ENCODE peak calls at places on chromosome 12, in five cellular contexts. A is foreskin fibroblast, X is progenitor cell of endocrine pancreas, M is right lobe of liver, E is endothelial cell. S is an unnamed sample.

GRCh38 chr12:94174576-94174975 is 26.2 kb downstream of the PLXNC1 start:
- DNase-seq in A (no peak), X (no peak), M (no peak), E (no peak), S (no peak)

GRCh38 chr12:75650989-75651695 is 139.7 kb upstream of the KRR1 start:
- DNase-seq in A (peak), X (no peak), M (no peak), E (no peak), S (no peak)

GRCh38 chr12:116222358-116222757 is 55.1 kb downstream of the MED13L start:
- DNase-seq in A (peak), X (no peak), M (peak), E (no peak), S (no peak)

GRCh38 chr12:53299454-53300180 is at the start of gene MYG1:
- DNase-seq in A (peak), X (peak), M (peak), E (peak), S (peak)

GRCh38 chr12:30880061-30880460 is 46.5 kb upstream of the TSPAN11 start:
- DNase-seq in A (peak), X (no peak), M (no peak), E (no peak), S (no peak)

GRCh38 chr12:64801381-64801780 is 23.1 kb upstream of the TBC1D30 start:
- DNase-seq in A (no peak), X (no peak), M (no peak), E (no peak), S (no peak)

GRCh38 chr12:1799882-1800645 is 20.3 kb upstream of the LRTM2 start:
- DNase-seq in A (no peak), X (no peak), M (peak), E (no peak), S (no peak)

GRCh38 chr12:52687527-52688385 is 7.5 kb upstream of the KRT1 start:
- DNase-seq in A (no peak), X (no peak), M (no peak), E (no peak), S (no peak)

GRCh38 chr12:13101854-13102375 is 1.6 kb downstream of the GSG1 start:
- DNase-seq in A (peak), X (no peak), M (no peak), E (no peak), S (no peak)

GRCh38 chr12:93137656-93138612 is 208.8 kb upstream of the EEA1 start:
- DNase-seq in A (peak), X (no peak), M (no peak), E (no peak), S (peak)

GRCh38 chr12:112190626-112191025 is 65.3 kb downstream of the TRAFD1 start:
- DNase-seq in A (no peak), X (no peak), M (no peak), E (no peak), S (no peak)

GRCh38 chr12:6953417-6954315 is 2.5 kb downstream of the PTPN6 start:
- DNase-seq in A (no peak), X (no peak), M (peak), E (peak), S (peak)

GRCh38 chr12:31303466-31303865 is 22.5 kb downstream of the SINHCAF start:
- DNase-seq in A (no peak), X (no peak), M (no peak), E (no peak), S (no peak)

GRCh38 chr12:67592228-67593011 is 56.1 kb upstream of the DYRK2 start:
- DNase-seq in A (peak), X (no peak), M (no peak), E (no peak), S (peak)

GRCh38 chr12:124940393-124941169 is 26.1 kb upstream of the UBC start:
- DNase-seq in A (peak), X (peak), M (peak), E (peak), S (peak)

GRCh38 chr12:88057994-88058718 is 29.0 kb upstream of the C12orf50 start:
- DNase-seq in A (peak), X (no peak), M (no peak), E (no peak), S (no peak)

GRCh38 chr12:17928708-17929366 is 161.2 kb downstream of the RERGL start:
- DNase-seq in A (peak), X (no peak), M (no peak), E (no peak), S (no peak)

DNA sequence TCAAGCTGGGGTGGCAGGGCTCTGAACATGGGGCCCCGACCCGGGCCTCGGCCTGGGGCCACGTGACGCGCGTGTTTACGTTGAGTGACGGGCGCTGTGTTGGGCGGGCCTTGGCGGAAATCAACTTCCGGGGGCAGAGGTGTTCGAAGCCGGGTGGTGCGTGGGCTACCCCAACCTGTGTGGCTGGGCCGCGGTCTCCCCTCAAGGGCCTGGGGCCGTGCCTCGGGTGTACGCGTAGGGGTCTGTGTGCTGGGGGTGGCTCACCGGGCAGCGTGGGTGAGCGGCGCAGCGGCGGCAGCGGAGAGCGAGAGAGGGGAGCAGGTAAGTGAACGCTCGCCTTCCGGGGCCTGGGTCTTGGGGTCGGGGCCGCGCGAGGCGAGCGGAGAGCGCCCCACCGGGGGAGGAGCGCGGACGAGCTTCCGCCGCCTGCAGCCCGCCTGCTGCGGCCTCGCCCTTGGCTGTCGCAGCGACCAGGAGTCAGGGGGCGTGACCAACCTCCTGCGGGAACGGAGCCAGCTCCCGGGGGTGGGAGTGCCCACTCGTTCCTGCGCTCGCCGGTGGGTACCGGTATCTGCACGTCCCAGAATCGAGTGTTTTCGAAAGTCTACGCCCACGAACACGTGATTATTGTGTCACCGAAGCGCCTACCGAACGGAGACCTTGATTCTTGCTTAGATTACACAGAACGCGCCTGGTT is at the start of gene CCDC91:
- DNase-seq in A (peak), X (peak), M (peak), E (peak), S (peak)
- TF ChIP-seq CTCF in A (no peak), X (peak), M (no peak), E (no peak), S (no peak)

DNA sequence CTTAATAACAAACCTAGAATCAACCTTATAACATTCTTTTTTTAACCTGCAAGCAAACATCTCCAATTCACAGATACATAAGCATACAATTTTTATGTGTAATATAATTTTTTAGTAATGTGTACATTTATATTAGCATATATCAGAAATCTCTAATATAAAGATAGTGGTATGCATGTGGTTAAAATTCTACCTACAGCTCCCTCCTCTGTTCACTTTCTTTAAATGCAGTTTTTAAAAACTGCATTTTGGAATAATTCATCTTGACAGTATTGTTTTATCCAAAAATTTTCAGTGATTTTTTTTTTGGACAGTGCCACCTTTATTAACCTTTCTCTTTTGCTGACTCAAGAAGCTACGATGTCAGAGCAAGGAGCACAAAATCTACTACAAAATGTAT is 13.2 kb upstream of the RXYLT1 start:
- DNase-seq in A (no peak), X (no peak), M (no peak), E (no peak), S (no peak)
- TF ChIP-seq CTCF in A (no peak), X (no peak), M (no peak), E (peak), S (peak)

GRCh38 chr12:99140017-99140726 is 495.1 kb downstream of the APAF1 start:
- DNase-seq in A (no peak), X (no peak), M (no peak), E (no peak), S (no peak)

GRCh38 chr12:99131761-99132199 is 486.7 kb downstream of the APAF1 start:
- DNase-seq in A (no peak), X (no peak), M (no peak), E (peak), S (peak)

GRCh38 chr12:99138397-99138796 is 493.3 kb downstream of the APAF1 start:
- DNase-seq in A (no peak), X (no peak), M (no peak), E (no peak), S (no peak)

GRCh38 chr12:99135376-99135775 is 490.3 kb downstream of the APAF1 start:
- DNase-seq in A (no peak), X (no peak), M (no peak), E (no peak), S (no peak)

GRCh38 chr12:99137124-99137845 is 492.2 kb downstream of the APAF1 start:
- DNase-seq in A (no peak), X (no peak), M (no peak), E (no peak), S (no peak)
- TF ChIP-seq CTCF in A (no peak), X (no peak), M (no peak), E (no peak), S (no peak)

DNA sequence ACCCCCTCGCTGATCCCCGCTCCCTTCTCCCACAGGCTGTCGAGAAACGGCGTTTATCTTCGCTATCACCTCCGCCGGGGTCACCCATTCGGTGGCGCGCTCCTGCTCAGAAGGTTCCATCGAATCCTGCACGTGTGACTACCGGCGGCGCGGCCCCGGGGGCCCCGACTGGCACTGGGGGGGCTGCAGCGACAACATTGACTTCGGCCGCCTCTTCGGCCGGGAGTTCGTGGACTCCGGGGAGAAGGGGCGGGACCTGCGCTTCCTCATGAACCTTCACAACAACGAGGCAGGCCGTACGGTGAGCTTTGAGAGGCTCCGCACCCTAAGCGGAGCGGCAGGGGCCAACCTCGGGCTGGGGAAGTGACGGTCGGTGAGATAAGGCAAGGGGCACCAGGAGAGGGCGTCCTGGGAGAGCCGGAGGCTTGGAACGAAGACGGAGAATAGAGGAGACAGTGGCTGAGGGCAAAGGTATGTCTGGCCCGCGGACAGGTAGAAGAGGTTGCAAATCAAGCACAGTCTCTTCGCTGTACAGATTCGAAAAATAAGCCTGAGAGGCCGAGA is 2.3 kb downstream of the WNT1 start:
- DNase-seq in A (no peak), X (no peak), M (no peak), E (no peak), S (peak)
- TF ChIP-seq CTCF in A (no peak), X (no peak), M (no peak), E (no peak), S (peak)

GRCh38 chr12:71732357-71732712 is 22.3 kb upstream of the RAB21 start:
- DNase-seq in A (no peak), X (no peak), M (no peak), E (no peak), S (no peak)

GRCh38 chr12:71726548-71726947 is 28.1 kb upstream of the RAB21 start:
- DNase-seq in A (no peak), X (no peak), M (no peak), E (no peak), S (no peak)

GRCh38 chr12:71727958-71728357 is 26.7 kb upstream of the RAB21 start:
- DNase-seq in A (no peak), X (no peak), M (no peak), E (no peak), S (no peak)

GRCh38 chr12:71730936-71731335 is 23.7 kb upstream of the RAB21 start:
- DNase-seq in A (no peak), X (no peak), M (no peak), E (no peak), S (no peak)

GRCh38 chr12:71731439-71732356 is 23.0 kb upstream of the RAB21 start:
- DNase-seq in A (peak), X (no peak), M (peak), E (no peak), S (no peak)
- TF ChIP-seq CTCF in A (no peak), X (no peak), M (no peak), E (no peak), S (no peak)